ENCODE peak calls at places on chromosomes 1 and 21, in five cellular contexts. E is choroid plexus epithelial cell, Y is endothelial cell of umbilical vein, O is AG10803, T is foreskin fibroblast. C is an unnamed sample.

GRCh38 chr21:31347435-31348032 is 3.5 kb upstream of the TIAM1 start:
- DNase-seq in O (peak), Y (no peak), T (peak), E (peak), C (peak)

GRCh38 chr21:36540700-36541099 is 60.8 kb upstream of the CLDN14 start:
- DNase-seq in O (no peak), Y (no peak), E (no peak), T (no peak), C (no peak)

GRCh38 chr1:118266436-118266835 is 81.4 kb upstream of the SPAG17 start:
- DNase-seq in E (no peak), O (peak), Y (no peak), T (no peak), C (no peak)

GRCh38 chr21:45905196-45905595 is 76.4 kb upstream of the COL6A1 start:
- DNase-seq in Y (no peak), O (no peak), E (no peak), T (no peak), C (no peak)

GRCh38 chr1:63135174-63135512 is 187.2 kb upstream of the FOXD3 start:
- DNase-seq in E (no peak), Y (no peak), O (no peak), T (no peak), C (no peak)

GRCh38 chr21:18041012-18041411 is 203.6 kb upstream of the CHODL start:
- DNase-seq in T (no peak), Y (peak), O (no peak), E (peak), C (peak)

GRCh38 chr1:50308883-50309282 is 114.4 kb downstream of the DMRTA2 start:
- DNase-seq in Y (peak), O (peak), T (peak), E (peak), C (peak)

GRCh38 chr1:245807306-245807705 is 652.5 kb downstream of the KIF26B start:
- DNase-seq in E (no peak), O (peak), T (peak), Y (no peak), C (peak)

GRCh38 chr1:209354111-209354839 is 229.2 kb upstream of the CAMK1G start:
- DNase-seq in Y (peak), T (peak), E (peak), O (peak), C (peak)

GRCh38 chr1:212980123-212980800 is 29.9 kb downstream of the VASH2 start:
- DNase-seq in O (peak), T (peak), Y (no peak), E (peak), C (peak)

GRCh38 chr1:235225299-235225698 is 64.2 kb upstream of the RBM34 start:
- DNase-seq in T (no peak), O (no peak), E (no peak), Y (no peak), C (no peak)

GRCh38 chr21:16912075-16912474 is 600.8 kb upstream of the CXADR start:
- DNase-seq in T (peak), O (peak), E (peak), Y (peak), C (no peak)

GRCh38 chr1:88877382-88877825 is 14.0 kb downstream of the GTF2B start:
- DNase-seq in Y (peak), T (peak), O (peak), E (peak), C (peak)

GRCh38 chr1:22037520-22037919 is 15.0 kb upstream of the CDC42 start:
- DNase-seq in T (no peak), E (no peak), O (no peak), Y (no peak), C (no peak)

GRCh38 chr1:39632491-39633417 is 6.7 kb downstream of the HEYL start:
- DNase-seq in O (peak), T (peak), Y (peak), E (peak), C (peak)

GRCh38 chr1:156749429-156750118 is 1.9 kb downstream of the HDGF start:
- DNase-seq in O (no peak), Y (no peak), T (peak), E (no peak), C (no peak)

GRCh38 chr1:98331232-98331631 is 330.3 kb upstream of the SNX7 start:
- DNase-seq in E (peak), T (peak), O (peak), Y (peak), C (no peak)

GRCh38 chr1:209675567-209676154 is 449 bp downstream of the G0S2 start:
- DNase-seq in Y (peak), E (peak), T (peak), O (peak), C (peak)

GRCh38 chr1:71490432-71490831 is 409.6 kb upstream of the ZRANB2 start:
- DNase-seq in T (peak), O (peak), E (no peak), Y (no peak), C (peak)

GRCh38 chr1:76766381-76766780 is 100.9 kb upstream of the ST6GALNAC5 start:
- DNase-seq in Y (no peak), T (no peak), E (no peak), O (no peak), C (no peak)

GRCh38 chr21:38815060-38815405 is 9.3 kb downstream of the ETS2 start:
- DNase-seq in E (peak), Y (no peak), O (no peak), T (no peak), C (no peak)

GRCh38 chr1:116361648-116362047 is 11.4 kb upstream of the ATP1A1 start:
- DNase-seq in T (no peak), E (no peak), Y (no peak), O (no peak), C (no peak)
- TF ChIP-seq CTCF in T (no peak), E (no peak), Y (no peak), O (no peak), C (no peak)

DNA sequence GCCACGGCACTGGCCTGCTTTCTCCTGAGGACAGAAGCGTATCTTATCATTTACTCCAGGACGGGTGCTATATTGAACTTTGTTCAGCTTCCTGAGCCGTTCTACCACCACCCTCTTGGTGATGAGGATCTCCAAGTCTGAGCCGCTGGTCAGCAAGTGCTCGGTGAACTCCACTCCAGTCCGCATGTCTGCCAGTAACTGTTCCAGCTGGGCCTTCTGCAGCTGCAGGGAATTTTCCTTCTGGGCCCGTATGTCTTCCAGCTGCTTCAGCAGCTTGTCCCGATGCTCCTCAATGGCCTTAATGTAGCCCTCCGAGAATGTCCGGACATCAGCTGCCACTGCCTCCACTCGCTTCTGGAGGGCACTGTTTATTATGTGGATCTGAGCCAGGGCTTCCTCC is 3.4 kb downstream of the TRIM45 start:
- DNase-seq in Y (no peak), O (no peak), E (no peak), T (peak), C (no peak)
- H3K4me3 ChIP-seq in Y (no peak), O (no peak), E (no peak), T (no peak), C (no peak)

GRCh38 chr1:201223852-201224670 is 33.4 kb downstream of the IGFN1 start:
- DNase-seq in E (no peak), Y (no peak), O (no peak), T (no peak), C (no peak)
- TF ChIP-seq CTCF in E (no peak), Y (no peak), O (no peak), T (no peak), C (no peak)

GRCh38 chr1:207958376-207959139 is 47.6 kb upstream of the CD34 start:
- DNase-seq in Y (no peak), T (no peak), O (no peak), E (no peak), C (no peak)

GRCh38 chr1:207959995-207960745 is 49.2 kb upstream of the CD34 start:
- DNase-seq in T (no peak), O (no peak), Y (no peak), E (peak), C (no peak)

GRCh38 chr1:207962716-207963428 is 51.9 kb upstream of the CD34 start:
- DNase-seq in O (peak), E (peak), T (peak), Y (peak), C (peak)

GRCh38 chr1:207956976-207957375 is 46.1 kb upstream of the CD34 start:
- DNase-seq in E (no peak), O (no peak), Y (peak), T (no peak), C (no peak)

GRCh38 chr1:207959141-207959825 is 48.4 kb upstream of the CD34 start:
- DNase-seq in Y (peak), O (peak), E (peak), T (peak), C (peak)
- H3K4me3 ChIP-seq in Y (peak), O (peak), E (peak), T (peak), C (peak)

DNA sequence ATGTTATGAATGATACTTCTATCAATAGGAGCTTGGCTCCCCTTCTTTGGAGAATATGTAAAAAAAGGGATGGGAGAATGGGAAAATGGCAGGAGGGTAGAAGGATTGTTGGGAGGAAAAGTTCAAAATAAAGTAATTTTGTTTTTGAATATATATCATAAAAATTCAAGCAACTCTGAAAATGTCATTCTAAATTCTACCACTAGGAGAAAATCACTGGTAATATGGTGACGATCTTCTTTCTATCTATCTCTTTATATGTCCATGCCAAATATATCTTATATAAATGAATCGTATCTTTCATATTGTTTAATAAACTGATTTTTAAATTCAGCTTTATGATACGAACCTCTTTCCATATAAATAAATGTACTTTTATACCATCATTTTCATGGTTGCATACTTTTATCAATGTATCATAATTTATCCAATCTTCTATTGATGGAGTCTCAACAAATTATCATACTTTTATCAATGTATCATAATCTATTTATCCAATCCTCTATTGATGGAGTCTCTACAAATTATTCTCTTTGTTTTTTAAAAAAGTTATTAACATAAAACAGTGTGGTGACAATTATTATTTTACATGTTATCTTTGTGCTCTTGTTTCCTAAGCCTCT is 73.7 kb upstream of the MARK1 start:
- DNase-seq in T (no peak), Y (no peak), O (no peak), E (peak), C (no peak)
- TF ChIP-seq CTCF in T (no peak), Y (no peak), O (peak), E (peak), C (no peak)

GRCh38 chr1:164561461-164561860 is 2.5 kb downstream of the PBX1 start:
- DNase-seq in E (no peak), T (peak), O (no peak), Y (peak), C (peak)
- H3K4me3 ChIP-seq in E (peak), T (peak), O (peak), Y (peak), C (peak)

DNA sequence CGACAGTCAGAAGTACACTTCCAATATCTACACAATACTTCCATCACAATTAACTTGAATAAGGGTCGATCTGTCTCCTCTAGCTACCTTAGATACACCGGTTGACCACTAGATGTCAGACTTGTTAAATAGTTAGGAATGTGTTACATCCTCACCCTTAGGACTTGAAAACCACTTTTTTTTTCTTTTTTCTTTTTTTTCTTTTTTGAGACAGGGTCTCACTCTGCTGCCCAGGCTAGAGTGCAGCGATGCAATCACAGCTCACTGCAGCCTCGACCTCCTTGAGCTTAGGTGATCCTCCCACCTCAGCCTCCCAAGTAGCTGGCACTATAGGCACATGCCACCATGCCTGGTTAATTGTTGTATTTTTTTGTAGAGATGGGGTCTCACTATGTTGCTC is 120.4 kb upstream of the GREM2 start:
- DNase-seq in O (peak), T (peak), E (peak), Y (peak), C (peak)
- TF ChIP-seq CTCF in O (peak), T (peak), E (peak), Y (peak), C (peak)

GRCh38 chr1:182628657-182629056 is 24.5 kb upstream of the RGS16 start:
- DNase-seq in E (no peak), Y (no peak), T (no peak), O (no peak), C (no peak)

GRCh38 chr1:182631058-182631677 is 27.0 kb upstream of the RGS16 start:
- DNase-seq in T (no peak), Y (no peak), O (no peak), E (no peak), C (no peak)

GRCh38 chr1:182631954-182632353 is 27.8 kb upstream of the RGS16 start:
- DNase-seq in T (no peak), Y (no peak), E (no peak), O (no peak), C (no peak)

GRCh38 chr1:182629674-182630073 is 25.5 kb upstream of the RGS16 start:
- DNase-seq in E (no peak), T (no peak), O (no peak), Y (no peak), C (no peak)

DNA sequence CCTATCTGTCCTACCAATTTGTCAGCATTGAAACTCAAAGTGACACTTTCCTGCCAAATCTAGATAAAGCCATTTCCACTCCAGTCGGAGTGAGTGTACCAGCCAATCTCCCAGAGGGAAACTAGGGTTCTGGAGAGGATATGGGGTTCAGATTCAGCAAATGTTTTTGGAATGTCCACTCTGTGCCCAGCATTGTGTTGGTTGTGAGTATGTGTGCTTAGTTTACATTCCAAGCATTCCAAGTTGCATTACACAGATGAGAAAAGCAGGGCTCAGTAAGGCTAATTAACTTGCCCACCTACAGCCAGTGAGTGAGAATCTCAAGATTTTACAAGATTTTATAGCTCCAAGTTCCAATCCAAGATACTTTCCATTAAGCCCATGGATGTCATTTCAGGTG is 26.4 kb upstream of the RGS16 start:
- DNase-seq in T (no peak), Y (no peak), O (no peak), E (no peak), C (no peak)
- H3K4me3 ChIP-seq in T (no peak), Y (no peak), O (no peak), E (no peak), C (no peak)

DNA sequence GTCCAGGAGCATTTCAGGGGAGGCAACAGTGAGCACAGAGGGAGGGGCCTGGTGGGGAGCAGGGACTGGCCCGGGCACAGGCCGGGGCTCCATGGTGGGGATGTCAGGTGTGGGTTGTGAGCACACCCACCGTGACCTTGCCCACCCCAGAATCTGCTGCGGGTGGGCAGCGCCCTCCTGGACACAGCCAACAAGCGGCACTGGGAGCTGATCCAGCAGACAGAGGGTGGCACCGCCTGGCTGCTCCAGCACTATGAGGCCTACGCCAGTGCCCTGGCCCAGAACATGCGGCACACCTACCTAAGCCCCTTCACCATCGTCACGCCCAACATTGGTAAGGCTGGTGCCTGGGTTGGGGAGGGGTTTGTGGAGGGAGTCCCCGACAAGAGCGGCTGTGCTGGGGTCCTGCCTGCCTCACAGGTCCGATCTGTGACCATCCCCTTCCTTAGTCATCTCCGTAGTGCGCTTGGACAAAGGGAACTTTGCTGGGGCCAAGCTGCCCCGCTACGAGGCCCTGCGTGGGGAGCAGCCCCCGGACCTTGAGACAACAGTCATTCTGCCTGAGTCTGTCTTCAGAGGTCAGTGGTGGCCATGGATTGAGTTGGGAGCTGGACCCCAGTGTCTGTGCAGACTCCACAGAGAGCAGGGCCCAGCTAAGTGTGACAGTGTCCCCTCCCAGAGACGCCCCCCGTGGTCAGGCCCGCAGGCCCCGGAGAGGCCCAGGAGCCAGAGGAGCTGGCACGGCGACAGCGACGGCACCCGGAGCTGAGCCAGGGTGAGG is 14.3 kb downstream of the PSRC1 start:
- DNase-seq in T (no peak), E (no peak), O (no peak), Y (no peak), C (no peak)
- TF ChIP-seq CTCF in T (no peak), E (no peak), O (no peak), Y (no peak), C (no peak)

GRCh38 chr1:206706806-206707205 is 22.1 kb downstream of the MAPKAPK2 start:
- DNase-seq in O (no peak), Y (no peak), T (no peak), E (no peak), C (no peak)

GRCh38 chr1:206705187-206705586 is 20.5 kb downstream of the MAPKAPK2 start:
- DNase-seq in Y (no peak), O (peak), E (peak), T (peak), C (peak)

GRCh38 chr1:206705744-206706297 is 21.1 kb downstream of the MAPKAPK2 start:
- DNase-seq in T (no peak), Y (no peak), E (no peak), O (no peak), C (peak)

GRCh38 chr1:206708058-206708457 is 23.4 kb downstream of the MAPKAPK2 start:
- DNase-seq in T (no peak), O (no peak), Y (peak), E (peak), C (no peak)

DNA sequence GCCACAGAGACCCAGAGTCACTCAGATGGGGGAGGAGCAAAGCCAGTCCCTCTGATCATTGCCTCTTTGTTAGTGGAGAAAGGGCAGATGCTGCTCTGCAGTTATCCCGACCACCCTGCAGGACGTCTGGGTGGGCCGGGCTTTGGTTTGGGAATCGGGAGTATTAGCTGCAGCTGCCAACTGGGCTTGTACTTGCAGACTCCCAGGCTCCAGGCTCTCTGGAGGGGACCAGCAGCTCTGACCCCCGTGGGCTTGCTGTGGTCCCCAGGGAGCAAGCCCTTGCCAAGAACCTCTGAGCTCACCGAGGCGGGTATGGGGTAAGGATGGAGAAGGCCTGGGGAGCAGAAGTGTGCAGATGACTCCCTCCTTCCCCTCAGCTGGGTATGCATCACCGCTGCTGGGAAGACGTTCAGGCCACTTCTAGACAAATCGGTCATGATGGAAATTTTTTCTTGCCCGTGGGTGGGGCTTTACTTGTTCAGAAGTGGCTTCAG is 21.6 kb downstream of the MAPKAPK2 start:
- DNase-seq in E (peak), O (peak), T (peak), Y (no peak), C (peak)
- H3K4me3 ChIP-seq in E (no peak), O (no peak), T (no peak), Y (no peak), C (peak)